ENCODE peak calls at places on chromosomes 3 and 15, in ten cellular contexts. Z is globus pallidus; I is activated naive CD4-positive, alpha-beta T cell treated with Interleukin-2 at 50 U/mL for 16 hours; V is retina; M is naive thymus-derived CD8-positive, alpha-beta T cell; T is T-helper 2 cell; C is T-helper 1 cell; L is T-helper 17 cell; K is lung microvascular endothelial cell; R is PC-9. X is an unnamed sample.

GRCh38 chr3:183015185-183015584 is 34.8 kb upstream of the DCUN1D1 start:
- DNase-seq in Z (no peak), I (no peak), V (no peak), M (no peak), T (no peak), C (no peak), L (no peak), K (no peak), R (no peak), X (no peak)

GRCh38 chr3:73546961-73547360 is 77.8 kb downstream of the PDZRN3 start:
- DNase-seq in Z (no peak), I (no peak), V (no peak), M (no peak), T (no peak), C (no peak), L (no peak), K (no peak), R (no peak), X (no peak)

GRCh38 chr3:32973982-32974381 is 22.5 kb downstream of the CCR4 start:
- DNase-seq in Z (no peak), I (no peak), V (no peak), M (no peak), T (no peak), C (no peak), L (no peak), K (peak; percentile 25), R (no peak), X (no peak)

GRCh38 chr3:31105011-31105410 is 210.6 kb upstream of the GADL1 start:
- DNase-seq in Z (no peak), I (no peak), V (no peak), M (no peak), T (no peak), C (no peak), L (no peak), K (no peak), R (no peak), X (no peak)

GRCh38 chr15:91852741-91853500 is 587 bp upstream of the SLCO3A1 start:
- DNase-seq in Z (peak; percentile 91), I (peak; percentile 78), V (peak; percentile 90), M (peak; percentile 58), T (peak; percentile 66), C (peak; percentile 60), L (peak; percentile 72), K (peak; percentile 62), R (peak; percentile 46), X (peak; percentile 81)

GRCh38 chr3:150146891-150147761 is 176.4 kb upstream of the PFN2 start:
- DNase-seq in Z (no peak), I (no peak), V (no peak), M (no peak), T (no peak), C (no peak), L (no peak), K (peak; percentile 87), R (no peak), X (peak; percentile 19)

GRCh38 chr15:98760112-98760826 is 111.9 kb downstream of the IGF1R start:
- DNase-seq in Z (no peak), I (no peak), V (no peak), M (no peak), T (no peak), C (no peak), L (no peak), K (no peak), R (no peak), X (no peak)

GRCh38 chr3:129439381-129439816 is 349 bp downstream of the MBD4 start:
- DNase-seq in Z (no peak), I (peak; percentile 47), V (no peak), M (peak; percentile 14), T (peak; percentile 16), C (peak; percentile 26), L (peak; percentile 29), K (peak; percentile 25), R (no peak), X (no peak)

GRCh38 chr15:42549782-42550392 is 1.2 kb downstream of the HAUS2 start:
- DNase-seq in Z (no peak), I (no peak), V (no peak), M (no peak), T (no peak), C (no peak), L (no peak), K (no peak), R (no peak), X (no peak)

GRCh38 chr3:103698646-103699045 is 1263.8 kb downstream of the ZPLD1 start:
- DNase-seq in Z (no peak), I (no peak), V (no peak), M (no peak), T (no peak), C (no peak), L (no peak), K (no peak), R (no peak), X (no peak)

GRCh38 chr3:99172736-99173657 is 271.5 kb upstream of the DCBLD2 start:
- DNase-seq in Z (peak; percentile 37), I (peak; percentile 10), V (peak; percentile 40), M (no peak), T (no peak), C (no peak), L (no peak), K (peak; percentile 84), R (peak; percentile 58), X (peak; percentile 83)

GRCh38 chr3:59235221-59236012 is 185.6 kb upstream of the CFAP20DC start:
- DNase-seq in Z (no peak), I (peak; percentile 37), V (no peak), M (no peak), T (no peak), C (no peak), L (no peak), K (no peak), R (no peak), X (no peak)

GRCh38 chr3:117131259-117131658 is 421.7 kb downstream of the TUSC7 start:
- DNase-seq in Z (no peak), I (no peak), V (no peak), M (no peak), T (no peak), C (no peak), L (no peak), K (no peak), R (no peak), X (no peak)

GRCh38 chr3:89353465-89353864 is 246.0 kb downstream of the EPHA3 start:
- DNase-seq in Z (no peak), I (no peak), V (no peak), M (no peak), T (no peak), C (no peak), L (no peak), K (no peak), R (peak; percentile 93), X (no peak)

GRCh38 chr3:160948273-160948672 is 156.9 kb downstream of the B3GALNT1 start:
- DNase-seq in Z (no peak), I (no peak), V (no peak), M (no peak), T (no peak), C (no peak), L (no peak), K (no peak), R (no peak), X (peak; percentile 60)

GRCh38 chr3:138799822-138800221 is 34.9 kb downstream of the PIK3CB start:
- DNase-seq in Z (no peak), I (no peak), V (no peak), M (no peak), T (no peak), C (no peak), L (no peak), K (no peak), R (no peak), X (no peak)

GRCh38 chr15:88385078-88385700 is 82.0 kb downstream of the MRPL46 start:
- DNase-seq in Z (no peak), I (no peak), V (no peak), M (no peak), T (no peak), C (no peak), L (no peak), K (no peak), R (no peak), X (no peak)

GRCh38 chr3:181629029-181629428 is 82.7 kb upstream of the SOX2 start:
- DNase-seq in Z (peak; percentile 49), I (no peak), V (no peak), M (no peak), T (no peak), C (no peak), L (no peak), K (peak; percentile 85), R (peak; percentile 50), X (no peak)

GRCh38 chr3:66179813-66180212 is 41.0 kb upstream of the SLC25A26 start:
- DNase-seq in Z (no peak), I (no peak), V (no peak), M (no peak), T (no peak), C (no peak), L (no peak), K (no peak), R (peak; percentile 40), X (no peak)

GRCh38 chr15:52529289-52529929 is 729 bp upstream of the MYO5A start:
- DNase-seq in Z (no peak), I (peak; percentile 33), V (peak; percentile 70), M (peak; percentile 7), T (no peak), C (no peak), L (peak; percentile 12), K (no peak), R (no peak), X (peak; percentile 56)

GRCh38 chr3:63807901-63808589 is 11.1 kb upstream of the C3orf49 start:
- DNase-seq in Z (peak; percentile 19), I (no peak), V (no peak), M (no peak), T (no peak), C (no peak), L (no peak), K (peak; percentile 26), R (no peak), X (no peak)

GRCh38 chr3:197454014-197454413 is 101.8 kb downstream of the BDH1 start:
- DNase-seq in Z (peak; percentile 58), I (no peak), V (no peak), M (peak; percentile 8), T (no peak), C (no peak), L (no peak), K (peak; percentile 31), R (peak; percentile 55), X (peak; percentile 61)

GRCh38 chr3:123652346-123652984 is 67.6 kb upstream of the HACD2 start:
- DNase-seq in Z (peak; percentile 70), I (peak; percentile 6), V (peak; percentile 89), M (no peak), T (no peak), C (no peak), L (no peak), K (peak; percentile 75), R (peak; percentile 51), X (peak; percentile 92)

GRCh38 chr3:113631143-113631542 is 65.3 kb downstream of the USF3 start:
- DNase-seq in Z (no peak), I (no peak), V (no peak), M (no peak), T (no peak), C (no peak), L (no peak), K (no peak), R (no peak), X (no peak)

GRCh38 chr15:76189106-76189505 is 122.2 kb downstream of the ETFA start:
- DNase-seq in Z (no peak), I (no peak), V (no peak), M (no peak), T (no peak), C (no peak), L (no peak), K (no peak), R (no peak), X (no peak)

GRCh38 chr3:59135091-59135490 is 85.3 kb upstream of the CFAP20DC start:
- DNase-seq in Z (no peak), I (no peak), V (no peak), M (no peak), T (no peak), C (no peak), L (no peak), K (no peak), R (no peak), X (no peak)

GRCh38 chr3:196203833-196204232 is 7.4 kb downstream of the ZDHHC19 start:
- DNase-seq in Z (no peak), I (no peak), V (no peak), M (no peak), T (no peak), C (no peak), L (no peak), K (no peak), R (no peak), X (no peak)

GRCh38 chr3:190345027-190345821 is 23.0 kb upstream of the CLDN1 start:
- DNase-seq in Z (no peak), I (no peak), V (no peak), M (no peak), T (no peak), C (no peak), L (no peak), K (peak; percentile 76), R (peak; percentile 100), X (peak; percentile 70)